ENCODE peak calls at places on chromosomes 16 and 17, in five cellular contexts. One of them, this sample, is unnamed.

GRCh38 chr17:5254903-5255521 is 20.4 kb upstream of the SCIMP start:
- DNase-seq in ELR: no peak
- DNase-seq in stomach: no peak
- DNase-seq in IMR-90: no peak
- DNase-seq in adipocyte: no peak
- DNase-seq in this sample: no peak

GRCh38 chr17:73586921-73587680 is 57.1 kb downstream of the SDK2 start:
- DNase-seq in ELR: peak
- DNase-seq in IMR-90: no peak
- DNase-seq in stomach: no peak
- DNase-seq in adipocyte: no peak
- DNase-seq in this sample: no peak

GRCh38 chr16:67181346-67181745 is 2.4 kb downstream of the MATCAP1 start:
- DNase-seq in adipocyte: peak
- DNase-seq in IMR-90: peak
- DNase-seq in ELR: peak
- DNase-seq in stomach: no peak
- DNase-seq in this sample: no peak

GRCh38 chr17:77754956-77755355 is 203.5 kb upstream of the TNRC6C start:
- DNase-seq in ELR: no peak
- DNase-seq in stomach: no peak
- DNase-seq in adipocyte: no peak
- DNase-seq in IMR-90: no peak
- DNase-seq in this sample: no peak

GRCh38 chr17:46776298-46777005 is 42.0 kb downstream of the WNT3 start:
- DNase-seq in stomach: no peak
- DNase-seq in adipocyte: no peak
- DNase-seq in ELR: no peak
- DNase-seq in IMR-90: no peak
- DNase-seq in this sample: no peak

GRCh38 chr16:2008631-2009301 is 855 bp downstream of the ZNF598 start:
- DNase-seq in IMR-90: peak
- DNase-seq in ELR: peak
- DNase-seq in adipocyte: peak
- DNase-seq in stomach: no peak
- DNase-seq in this sample: no peak

GRCh38 chr16:88287219-88287618 is 95.5 kb upstream of the ZNF469 start:
- DNase-seq in stomach: no peak
- DNase-seq in IMR-90: no peak
- DNase-seq in adipocyte: no peak
- DNase-seq in ELR: peak
- DNase-seq in this sample: peak

GRCh38 chr16:70653809-70654771 is 7.7 kb downstream of the IL34 start:
- DNase-seq in adipocyte: peak
- DNase-seq in stomach: peak
- DNase-seq in ELR: peak
- DNase-seq in IMR-90: peak
- DNase-seq in this sample: peak

GRCh38 chr16:5851583-5851982 is 754.0 kb upstream of the EEF2KMT start:
- DNase-seq in IMR-90: no peak
- DNase-seq in ELR: no peak
- DNase-seq in adipocyte: no peak
- DNase-seq in stomach: no peak
- DNase-seq in this sample: no peak

GRCh38 chr16:165218-165538 is 600 bp upstream of the HBM start:
- DNase-seq in IMR-90: no peak
- DNase-seq in stomach: no peak
- DNase-seq in adipocyte: no peak
- DNase-seq in ELR: no peak
- DNase-seq in this sample: no peak

GRCh38 chr17:45896803-45897693 is 2.7 kb downstream of the MAPT start:
- DNase-seq in ELR: no peak
- DNase-seq in adipocyte: peak
- DNase-seq in stomach: no peak
- DNase-seq in IMR-90: no peak
- DNase-seq in this sample: no peak

GRCh38 chr16:82763371-82763770 is 136.6 kb downstream of the CDH13 start:
- DNase-seq in IMR-90: no peak
- DNase-seq in adipocyte: no peak
- DNase-seq in stomach: no peak
- DNase-seq in ELR: no peak
- DNase-seq in this sample: no peak

GRCh38 chr17:48429638-48430586 is at the start of gene SKAP1:
- DNase-seq in stomach: peak
- DNase-seq in IMR-90: no peak
- DNase-seq in adipocyte: no peak
- DNase-seq in ELR: no peak
- DNase-seq in this sample: peak

GRCh38 chr17:2690165-2691068 is 21.1 kb downstream of the CLUH start:
- DNase-seq in ELR: no peak
- DNase-seq in IMR-90: no peak
- DNase-seq in adipocyte: no peak
- DNase-seq in stomach: no peak
- DNase-seq in this sample: no peak

GRCh38 chr17:70078994-70079531 is 4.0 kb downstream of the KCNJ16 start:
- DNase-seq in adipocyte: no peak
- DNase-seq in IMR-90: no peak
- DNase-seq in ELR: no peak
- DNase-seq in stomach: no peak
- DNase-seq in this sample: no peak

GRCh38 chr17:64150237-64151015 is 20.5 kb upstream of the ERN1 start:
- DNase-seq in stomach: peak
- DNase-seq in ELR: no peak
- DNase-seq in adipocyte: peak
- DNase-seq in IMR-90: no peak
- DNase-seq in this sample: no peak

GRCh38 chr17:31688704-31689103 is 170.3 kb downstream of the COPRS start:
- DNase-seq in IMR-90: no peak
- DNase-seq in ELR: peak
- DNase-seq in adipocyte: no peak
- DNase-seq in stomach: no peak
- DNase-seq in this sample: no peak

GRCh38 chr17:77457572-77458201 is 316.9 kb downstream of the SEC14L1 start:
- DNase-seq in IMR-90: no peak
- DNase-seq in stomach: no peak
- DNase-seq in adipocyte: no peak
- DNase-seq in ELR: no peak
- DNase-seq in this sample: no peak

GRCh38 chr16:10086620-10087019 is 95.6 kb downstream of the GRIN2A start:
- DNase-seq in IMR-90: no peak
- DNase-seq in stomach: no peak
- DNase-seq in ELR: no peak
- DNase-seq in adipocyte: no peak
- DNase-seq in this sample: no peak

GRCh38 chr17:72139213-72139612 is 18.4 kb downstream of the SOX9 start:
- DNase-seq in IMR-90: peak
- DNase-seq in stomach: no peak
- DNase-seq in adipocyte: no peak
- DNase-seq in ELR: peak
- DNase-seq in this sample: no peak

GRCh38 chr17:38510424-38511125 is 82.3 kb downstream of the ARHGAP23 start:
- DNase-seq in IMR-90: no peak
- DNase-seq in stomach: peak
- DNase-seq in ELR: no peak
- DNase-seq in adipocyte: peak
- DNase-seq in this sample: peak

GRCh38 chr16:52561910-52562741 is 15.2 kb upstream of the TOX3 start:
- DNase-seq in IMR-90: no peak
- DNase-seq in stomach: peak
- DNase-seq in ELR: no peak
- DNase-seq in adipocyte: no peak
- DNase-seq in this sample: peak

GRCh38 chr16:24035127-24035842 is 199.5 kb downstream of the PRKCB start:
- DNase-seq in IMR-90: no peak
- DNase-seq in adipocyte: no peak
- DNase-seq in stomach: no peak
- DNase-seq in ELR: no peak
- DNase-seq in this sample: peak

GRCh38 chr17:40098846-40099626 is 1.4 kb downstream of the NR1D1 start:
- DNase-seq in ELR: peak
- DNase-seq in IMR-90: peak
- DNase-seq in stomach: peak
- DNase-seq in adipocyte: peak
- DNase-seq in this sample: peak

GRCh38 chr16:83928341-83929055 is 24.5 kb upstream of the OSGIN1 start:
- DNase-seq in ELR: peak
- DNase-seq in adipocyte: peak
- DNase-seq in stomach: no peak
- DNase-seq in IMR-90: peak
- DNase-seq in this sample: no peak

GRCh38 chr16:19380316-19380715 is 37.4 kb upstream of the TMC5 start:
- DNase-seq in ELR: no peak
- DNase-seq in IMR-90: no peak
- DNase-seq in adipocyte: no peak
- DNase-seq in stomach: no peak
- DNase-seq in this sample: no peak

GRCh38 chr17:692116-692515 is 22.5 kb downstream of the VPS53 start:
- DNase-seq in ELR: peak
- DNase-seq in stomach: no peak
- DNase-seq in IMR-90: peak
- DNase-seq in adipocyte: peak
- DNase-seq in this sample: no peak

GRCh38 chr16:72362972-72363371 is 191.0 kb upstream of the PMFBP1 start:
- DNase-seq in ELR: no peak
- DNase-seq in stomach: no peak
- DNase-seq in IMR-90: no peak
- DNase-seq in adipocyte: no peak
- DNase-seq in this sample: no peak

This sample was measured in mucosa of descending colon.